ENCODE peak calls at places on chromosomes 11 and 22, in seven cellular contexts. One of them, this sample, is unnamed. For H3K4me1, the result is how much of the 10 kb centered on the place peaks cover.

GRCh38 chr11:5004429-5005274 is 10.0 kb downstream of the OR51L1 start:
- DNase-seq in CD4-positive, CD25-positive, alpha-beta regulatory T cell: no peak
- DNase-seq in endodermal cell: peak
- DNase-seq in upper lobe of right lung: no peak
- DNase-seq in uterus: no peak
- DNase-seq in body of pancreas: peak
- DNase-seq in heart right ventricle: peak
- DNase-seq in this sample: peak

GRCh38 chr11:78420796-78421209 is 3.2 kb upstream of the GAB2 start:
- DNase-seq in CD4-positive, CD25-positive, alpha-beta regulatory T cell: no peak
- DNase-seq in endodermal cell: no peak
- DNase-seq in upper lobe of right lung: peak
- DNase-seq in uterus: peak
- DNase-seq in body of pancreas: peak
- DNase-seq in heart right ventricle: peak
- DNase-seq in this sample: peak

GRCh38 chr11:75668508-75669297 is at the start of gene MAP6:
- DNase-seq in CD4-positive, CD25-positive, alpha-beta regulatory T cell: peak
- DNase-seq in endodermal cell: peak
- DNase-seq in upper lobe of right lung: no peak
- DNase-seq in uterus: peak
- DNase-seq in body of pancreas: peak
- DNase-seq in heart right ventricle: no peak
- DNase-seq in this sample: peak

GRCh38 chr11:134821422-134821821 is 409.4 kb upstream of the B3GAT1 start:
- DNase-seq in CD4-positive, CD25-positive, alpha-beta regulatory T cell: no peak
- DNase-seq in endodermal cell: no peak
- DNase-seq in upper lobe of right lung: no peak
- DNase-seq in uterus: no peak
- DNase-seq in body of pancreas: no peak
- DNase-seq in heart right ventricle: no peak
- DNase-seq in this sample: no peak

GRCh38 chr11:1848640-1849265 is 4.1 kb upstream of the LSP1 start:
- DNase-seq in CD4-positive, CD25-positive, alpha-beta regulatory T cell: no peak
- DNase-seq in endodermal cell: no peak
- DNase-seq in upper lobe of right lung: no peak
- DNase-seq in uterus: no peak
- DNase-seq in body of pancreas: no peak
- DNase-seq in heart right ventricle: no peak
- DNase-seq in this sample: no peak

GRCh38 chr11:776459-777287 is 614 bp downstream of the GATD1 start:
- DNase-seq in CD4-positive, CD25-positive, alpha-beta regulatory T cell: no peak
- DNase-seq in endodermal cell: peak
- DNase-seq in upper lobe of right lung: peak
- DNase-seq in uterus: peak
- DNase-seq in body of pancreas: peak
- DNase-seq in heart right ventricle: no peak
- DNase-seq in this sample: no peak

GRCh38 chr11:120108154-120108784 is 29.6 kb downstream of the TRIM29 start:
- DNase-seq in CD4-positive, CD25-positive, alpha-beta regulatory T cell: peak
- DNase-seq in endodermal cell: peak
- DNase-seq in upper lobe of right lung: peak
- DNase-seq in uterus: peak
- DNase-seq in body of pancreas: peak
- DNase-seq in heart right ventricle: peak
- DNase-seq in this sample: peak

GRCh38 chr22:40044102-40044869 is 49.5 kb downstream of the FAM83F start:
- DNase-seq in CD4-positive, CD25-positive, alpha-beta regulatory T cell: peak
- DNase-seq in endodermal cell: peak
- DNase-seq in upper lobe of right lung: peak
- DNase-seq in uterus: peak
- DNase-seq in body of pancreas: peak
- DNase-seq in heart right ventricle: peak
- DNase-seq in this sample: peak

GRCh38 chr11:123173040-123173855 is 21.8 kb downstream of the CLMP start:
- DNase-seq in CD4-positive, CD25-positive, alpha-beta regulatory T cell: no peak
- DNase-seq in endodermal cell: no peak
- DNase-seq in upper lobe of right lung: no peak
- DNase-seq in uterus: no peak
- DNase-seq in body of pancreas: peak
- DNase-seq in heart right ventricle: no peak
- DNase-seq in this sample: no peak

GRCh38 chr11:14148653-14149273 is 186.2 kb downstream of the SPON1 start:
- DNase-seq in CD4-positive, CD25-positive, alpha-beta regulatory T cell: peak
- DNase-seq in endodermal cell: no peak
- DNase-seq in upper lobe of right lung: no peak
- DNase-seq in uterus: no peak
- DNase-seq in body of pancreas: no peak
- DNase-seq in heart right ventricle: no peak
- DNase-seq in this sample: no peak

GRCh38 chr11:99505319-99505718 is 484.6 kb downstream of the CNTN5 start:
- DNase-seq in CD4-positive, CD25-positive, alpha-beta regulatory T cell: no peak
- DNase-seq in endodermal cell: no peak
- DNase-seq in upper lobe of right lung: no peak
- DNase-seq in uterus: no peak
- DNase-seq in body of pancreas: no peak
- DNase-seq in heart right ventricle: no peak
- DNase-seq in this sample: no peak

GRCh38 chr22:45179276-45180049 is 15.7 kb downstream of the NUP50 start:
- DNase-seq in CD4-positive, CD25-positive, alpha-beta regulatory T cell: peak
- DNase-seq in endodermal cell: no peak
- DNase-seq in upper lobe of right lung: no peak
- DNase-seq in uterus: no peak
- DNase-seq in body of pancreas: no peak
- DNase-seq in heart right ventricle: no peak
- DNase-seq in this sample: no peak

GRCh38 chr11:27968461-27968860 is 139.5 kb downstream of the KIF18A start:
- DNase-seq in CD4-positive, CD25-positive, alpha-beta regulatory T cell: no peak
- DNase-seq in endodermal cell: no peak
- DNase-seq in upper lobe of right lung: no peak
- DNase-seq in uterus: no peak
- DNase-seq in body of pancreas: no peak
- DNase-seq in heart right ventricle: no peak
- DNase-seq in this sample: no peak

GRCh38 chr11:88174627-88175003 is 628 bp downstream of the RAB38 start:
- DNase-seq in CD4-positive, CD25-positive, alpha-beta regulatory T cell: no peak
- DNase-seq in endodermal cell: peak
- DNase-seq in upper lobe of right lung: peak
- DNase-seq in uterus: peak
- DNase-seq in body of pancreas: peak
- DNase-seq in heart right ventricle: peak
- DNase-seq in this sample: peak

GRCh38 chr11:94794287-94795168 is 26.4 kb downstream of the AMOTL1 start:
- DNase-seq in CD4-positive, CD25-positive, alpha-beta regulatory T cell: no peak
- DNase-seq in endodermal cell: no peak
- DNase-seq in upper lobe of right lung: peak
- DNase-seq in uterus: peak
- DNase-seq in body of pancreas: peak
- DNase-seq in heart right ventricle: peak
- DNase-seq in this sample: peak

GRCh38 chr11:27462543-27462942 is 10.0 kb downstream of the LGR4 start:
- DNase-seq in CD4-positive, CD25-positive, alpha-beta regulatory T cell: no peak
- DNase-seq in endodermal cell: no peak
- DNase-seq in upper lobe of right lung: no peak
- DNase-seq in uterus: no peak
- DNase-seq in body of pancreas: no peak
- DNase-seq in heart right ventricle: no peak
- DNase-seq in this sample: no peak

GRCh38 chr11:20661445-20661844 is 7.9 kb upstream of the NELL1 start:
- DNase-seq in CD4-positive, CD25-positive, alpha-beta regulatory T cell: no peak
- DNase-seq in endodermal cell: no peak
- DNase-seq in upper lobe of right lung: no peak
- DNase-seq in uterus: no peak
- DNase-seq in body of pancreas: no peak
- DNase-seq in heart right ventricle: no peak
- DNase-seq in this sample: no peak

GRCh38 chr11:134374891-134375550 is 37.0 kb downstream of the B3GAT1 start:
- DNase-seq in CD4-positive, CD25-positive, alpha-beta regulatory T cell: no peak
- DNase-seq in endodermal cell: no peak
- DNase-seq in upper lobe of right lung: no peak
- DNase-seq in uterus: no peak
- DNase-seq in body of pancreas: no peak
- DNase-seq in heart right ventricle: no peak
- DNase-seq in this sample: no peak

GRCh38 chr11:66958956-66959274 is 732 bp upstream of the PC start:
- DNase-seq in CD4-positive, CD25-positive, alpha-beta regulatory T cell: no peak
- DNase-seq in endodermal cell: no peak
- DNase-seq in upper lobe of right lung: no peak
- DNase-seq in uterus: no peak
- DNase-seq in body of pancreas: no peak
- DNase-seq in heart right ventricle: no peak
- DNase-seq in this sample: no peak

GRCh38 chr22:19149047-19149883 is 827 bp downstream of the GSC2 start:
- DNase-seq in CD4-positive, CD25-positive, alpha-beta regulatory T cell: peak
- DNase-seq in endodermal cell: peak
- DNase-seq in upper lobe of right lung: peak
- DNase-seq in uterus: no peak
- DNase-seq in body of pancreas: no peak
- DNase-seq in heart right ventricle: no peak
- DNase-seq in this sample: no peak

GRCh38 chr11:128694618-128695481 is 978 bp downstream of the FLI1 start:
- DNase-seq in CD4-positive, CD25-positive, alpha-beta regulatory T cell: no peak
- DNase-seq in endodermal cell: peak
- DNase-seq in upper lobe of right lung: peak
- DNase-seq in uterus: no peak
- DNase-seq in body of pancreas: no peak
- DNase-seq in heart right ventricle: no peak
- DNase-seq in this sample: peak

GRCh38 chr11:90135016-90135415 is 553 bp downstream of the NAALAD2 start:
- DNase-seq in CD4-positive, CD25-positive, alpha-beta regulatory T cell: no peak
- DNase-seq in endodermal cell: no peak
- DNase-seq in upper lobe of right lung: no peak
- DNase-seq in uterus: no peak
- DNase-seq in body of pancreas: no peak
- DNase-seq in heart right ventricle: no peak
- DNase-seq in this sample: no peak

GRCh38 chr11:122099345-122100045 is 16.5 kb downstream of the BLID start:
- DNase-seq in CD4-positive, CD25-positive, alpha-beta regulatory T cell: no peak
- DNase-seq in endodermal cell: no peak
- DNase-seq in upper lobe of right lung: no peak
- DNase-seq in uterus: no peak
- DNase-seq in body of pancreas: peak
- DNase-seq in heart right ventricle: no peak
- DNase-seq in this sample: no peak

GRCh38 chr11:23749762-23750430 is 747.0 kb upstream of the LUZP2 start:
- DNase-seq in CD4-positive, CD25-positive, alpha-beta regulatory T cell: no peak
- DNase-seq in endodermal cell: no peak
- DNase-seq in upper lobe of right lung: no peak
- DNase-seq in uterus: no peak
- DNase-seq in body of pancreas: no peak
- DNase-seq in heart right ventricle: no peak
- DNase-seq in this sample: no peak

DNA sequence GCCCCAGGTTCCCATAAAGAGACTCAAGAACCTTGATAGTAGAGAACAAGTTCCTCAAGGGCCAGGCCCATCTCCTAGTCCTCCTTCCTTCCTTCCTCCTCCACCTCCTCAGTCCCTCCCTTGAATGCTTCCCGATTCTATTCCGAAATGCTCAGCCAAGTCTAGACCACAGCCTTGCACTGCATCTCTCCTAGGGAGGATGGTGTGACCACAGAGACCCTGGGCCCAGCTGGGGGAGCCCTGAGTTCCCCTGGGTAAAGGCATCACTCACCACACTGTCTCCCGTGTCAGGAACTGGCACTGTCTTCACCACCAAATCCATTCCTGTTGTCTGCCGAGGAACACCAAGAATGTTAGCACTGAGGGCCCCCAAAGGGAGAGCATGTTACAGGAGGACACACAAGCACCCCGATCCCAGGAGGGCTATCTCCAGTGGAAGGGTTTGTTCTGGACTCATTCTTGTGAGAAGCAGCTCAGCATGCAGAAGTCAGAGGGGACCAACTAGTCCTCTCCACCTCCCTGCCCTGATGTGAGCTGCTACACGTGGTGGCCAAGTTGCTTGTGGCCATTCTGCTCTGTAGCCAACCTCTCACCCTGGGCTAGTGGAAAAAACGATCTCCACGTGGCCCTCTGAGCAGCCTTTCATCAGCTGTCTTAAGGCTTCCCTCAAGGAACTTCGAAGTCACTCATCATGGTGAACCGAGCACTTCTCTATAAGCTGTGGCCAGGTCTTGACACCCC is 8.7 kb downstream of the IFT27 start:
- DNase-seq in CD4-positive, CD25-positive, alpha-beta regulatory T cell: no peak
- DNase-seq in endodermal cell: peak
- DNase-seq in upper lobe of right lung: peak
- DNase-seq in uterus: no peak
- DNase-seq in body of pancreas: peak
- DNase-seq in heart right ventricle: no peak
- DNase-seq in this sample: no peak
- H3K4me1 ChIP-seq in CD4-positive, CD25-positive, alpha-beta regulatory T cell: under half
- H3K4me1 ChIP-seq in endodermal cell: under half
- H3K4me1 ChIP-seq in upper lobe of right lung: under half
- H3K4me1 ChIP-seq in uterus: under half
- H3K4me1 ChIP-seq in body of pancreas: under half
- H3K4me1 ChIP-seq in heart right ventricle: under half
- H3K4me1 ChIP-seq in this sample: under half

GRCh38 chr11:73099512-73100266 is 42.4 kb downstream of the FCHSD2 start:
- DNase-seq in CD4-positive, CD25-positive, alpha-beta regulatory T cell: no peak
- DNase-seq in endodermal cell: peak
- DNase-seq in upper lobe of right lung: no peak
- DNase-seq in uterus: no peak
- DNase-seq in body of pancreas: no peak
- DNase-seq in heart right ventricle: no peak
- DNase-seq in this sample: no peak
- H3K4me3 ChIP-seq in CD4-positive, CD25-positive, alpha-beta regulatory T cell: no peak
- H3K4me3 ChIP-seq in endodermal cell: no peak
- H3K4me3 ChIP-seq in upper lobe of right lung: no peak
- H3K4me3 ChIP-seq in uterus: no peak
- H3K4me3 ChIP-seq in body of pancreas: no peak
- H3K4me3 ChIP-seq in heart right ventricle: no peak
- H3K4me3 ChIP-seq in this sample: no peak

DNA sequence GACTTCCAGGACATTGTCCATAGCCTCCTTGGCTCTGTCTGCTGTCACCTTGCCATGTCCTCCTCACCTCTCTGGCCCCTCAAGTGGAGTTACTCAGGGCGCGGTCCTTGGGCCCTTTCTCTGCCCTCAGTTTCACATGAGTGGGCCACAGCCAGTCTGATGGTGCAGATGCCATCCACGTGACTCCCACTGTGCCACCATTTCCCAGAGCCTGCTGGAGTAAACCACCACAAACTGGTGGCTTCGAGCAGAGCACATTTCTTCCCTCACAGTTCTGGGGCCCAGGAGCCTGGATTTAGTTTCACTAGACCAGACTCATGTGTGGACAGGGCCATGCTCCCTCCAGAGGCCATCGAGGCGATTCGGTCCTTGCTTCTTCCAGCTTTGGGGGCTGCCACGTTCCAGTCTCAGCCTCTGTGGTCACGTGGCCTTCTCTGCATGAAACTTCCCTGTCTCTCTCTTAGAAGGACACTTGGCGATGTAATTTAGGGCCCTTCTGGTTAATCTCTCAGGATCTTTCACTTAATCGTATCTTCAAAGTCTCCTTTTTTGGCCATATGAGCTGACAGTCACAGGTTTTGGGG is 14.6 kb downstream of the SMARCB1 start:
- DNase-seq in CD4-positive, CD25-positive, alpha-beta regulatory T cell: no peak
- DNase-seq in endodermal cell: peak
- DNase-seq in upper lobe of right lung: no peak
- DNase-seq in uterus: no peak
- DNase-seq in body of pancreas: no peak
- DNase-seq in heart right ventricle: no peak
- DNase-seq in this sample: no peak
- H3K4me1 ChIP-seq in CD4-positive, CD25-positive, alpha-beta regulatory T cell: under half
- H3K4me1 ChIP-seq in endodermal cell: under half
- H3K4me1 ChIP-seq in upper lobe of right lung: under half
- H3K4me1 ChIP-seq in uterus: under half
- H3K4me1 ChIP-seq in body of pancreas: under half
- H3K4me1 ChIP-seq in heart right ventricle: under half
- H3K4me1 ChIP-seq in this sample: under half

GRCh38 chr22:21451545-21452520 is 15.4 kb upstream of the TMEM191C start:
- DNase-seq in CD4-positive, CD25-positive, alpha-beta regulatory T cell: no peak
- DNase-seq in endodermal cell: peak
- DNase-seq in upper lobe of right lung: peak
- DNase-seq in uterus: no peak
- DNase-seq in body of pancreas: no peak
- DNase-seq in heart right ventricle: peak
- DNase-seq in this sample: no peak
- H3K4me3 ChIP-seq in CD4-positive, CD25-positive, alpha-beta regulatory T cell: no peak
- H3K4me3 ChIP-seq in endodermal cell: no peak
- H3K4me3 ChIP-seq in upper lobe of right lung: no peak
- H3K4me3 ChIP-seq in uterus: no peak
- H3K4me3 ChIP-seq in body of pancreas: no peak
- H3K4me3 ChIP-seq in heart right ventricle: no peak
- H3K4me3 ChIP-seq in this sample: no peak